ENCODE peak calls at places on chromosomes 2 and 18, in four cellular contexts. C is endothelial cell, H is RWPE1, S is iPS-NIHi11. D is an unnamed sample.

GRCh38 chr2:176508374-176508773 is 239.1 kb downstream of the MTX2 start:
- DNase-seq in C (no peak), H (no peak), S (no peak), D (no peak)

GRCh38 chr2:216694201-216694825 is 1.0 kb downstream of the IGFBP5 start:
- DNase-seq in C (peak), H (no peak), S (no peak), D (peak)

GRCh38 chr18:63083555-63083954 is 236.0 kb downstream of the BCL2 start:
- DNase-seq in C (no peak), H (no peak), S (no peak), D (no peak)

GRCh38 chr18:62018034-62018760 is 125.4 kb upstream of the RNF152 start:
- DNase-seq in C (no peak), H (no peak), S (no peak), D (no peak)

GRCh38 chr2:205133544-205133943 is 548.8 kb upstream of the NRP2 start:
- DNase-seq in C (no peak), H (no peak), S (no peak), D (no peak)

GRCh38 chr2:27497288-27497627 is 619 bp downstream of the GCKR start:
- DNase-seq in C (no peak), H (no peak), S (no peak), D (no peak)

GRCh38 chr2:30217644-30218361 is 13.5 kb upstream of the LBH start:
- DNase-seq in C (no peak), H (no peak), S (peak), D (peak)

GRCh38 chr2:103525757-103526156 is 763.9 kb downstream of the TMEM182 start:
- DNase-seq in C (no peak), H (peak), S (no peak), D (no peak)

GRCh38 chr18:65091737-65092329 is 659.0 kb upstream of the CDH7 start:
- DNase-seq in C (peak), H (peak), S (peak), D (no peak)

GRCh38 chr18:49476664-49477411 is 10.2 kb downstream of the C18orf32 start:
- DNase-seq in C (no peak), H (peak), S (no peak), D (no peak)

GRCh38 chr18:40019797-40020392 is 1935.1 kb upstream of the PIK3C3 start:
- DNase-seq in C (no peak), H (no peak), S (peak), D (no peak)

GRCh38 chr2:161165266-161165665 is 5.0 kb downstream of the TANK start:
- DNase-seq in C (no peak), H (no peak), S (no peak), D (no peak)